ENCODE peak calls at places on chromosomes 1 and 21, in ten cellular contexts. E is left ventricle myocardium inferior; H is mammary epithelial cell; G is NCI-H1092 treated with DMSO at 0.1 percent for 48 hours; Z is amniotic stem cell; C is renal cortical epithelial cell; T is cardiac septum; N is neural crest cell; Y is omental fat pad; L is effector memory CD8-positive, alpha-beta T cell. J is an unnamed sample.

GRCh38 chr1:240126821-240127220 is 35.1 kb downstream of the FMN2 start:
- DNase-seq in E (no peak), H (no peak), G (no peak), Z (no peak), C (no peak), T (no peak), N (no peak), Y (no peak), L (no peak), J (no peak)

GRCh38 chr1:209229494-209230059 is 353.9 kb upstream of the CAMK1G start:
- DNase-seq in E (no peak), H (peak; percentile 91), G (no peak), Z (no peak), C (no peak), T (no peak), N (no peak), Y (no peak), L (no peak), J (no peak)

GRCh38 chr1:218330043-218330623 is 15.0 kb upstream of the TGFB2 start:
- DNase-seq in E (no peak), H (peak; percentile 18), G (peak; percentile 51), Z (no peak), C (peak; percentile 60), T (no peak), N (no peak), Y (no peak), L (no peak), J (peak; percentile 81)

GRCh38 chr1:149845416-149845815 is 54.0 kb upstream of the BOLA1 start:
- DNase-seq in E (no peak), H (no peak), G (no peak), Z (no peak), C (peak; percentile 13), T (no peak), N (no peak), Y (peak; percentile 14), L (no peak), J (no peak)

GRCh38 chr21:44931137-44931500 is 8.7 kb upstream of the SLX9 start:
- DNase-seq in E (peak; percentile 36), H (no peak), G (no peak), Z (no peak), C (no peak), T (no peak), N (no peak), Y (no peak), L (no peak), J (peak; percentile 77)

GRCh38 chr1:56070601-56071000 is 508.8 kb downstream of the PLPP3 start:
- DNase-seq in E (no peak), H (no peak), G (no peak), Z (no peak), C (no peak), T (no peak), N (no peak), Y (no peak), L (no peak), J (no peak)

GRCh38 chr1:90114521-90115141 is 119.7 kb downstream of the ZNF326 start:
- DNase-seq in E (no peak), H (peak; percentile 41), G (peak; percentile 74), Z (peak; percentile 6), C (peak; percentile 67), T (no peak), N (no peak), Y (no peak), L (no peak), J (peak; percentile 77)

GRCh38 chr1:70331962-70332361 is 22.6 kb downstream of the ANKRD13C start:
- DNase-seq in E (no peak), H (peak; percentile 72), G (no peak), Z (no peak), C (peak; percentile 18), T (no peak), N (no peak), Y (no peak), L (no peak), J (peak; percentile 76)

GRCh38 chr1:94335950-94336349 is 82.2 kb upstream of the ABCD3 start:
- DNase-seq in E (no peak), H (peak; percentile 80), G (peak; percentile 81), Z (peak; percentile 89), C (peak; percentile 95), T (no peak), N (peak; percentile 55), Y (no peak), L (no peak), J (peak; percentile 97)

GRCh38 chr1:201226859-201227488 is 36.4 kb downstream of the IGFN1 start:
- DNase-seq in E (no peak), H (no peak), G (no peak), Z (no peak), C (no peak), T (no peak), N (no peak), Y (no peak), L (no peak), J (no peak)

GRCh38 chr1:234962340-234962989 is 166.2 kb downstream of the TOMM20 start:
- DNase-seq in E (no peak), H (peak; percentile 20), G (peak; percentile 34), Z (peak; percentile 92), C (peak; percentile 99), T (no peak), N (no peak), Y (no peak), L (no peak), J (peak; percentile 81)